ENCODE peak calls at places on chromosomes 7 and 10, in eight cellular contexts. L, H, J, T, F, G, A and M are unnamed samples.

GRCh38 chr7:45147858-45148652 is 9.5 kb upstream of the RAMP3 start:
- DNase-seq in L (no peak), H (no peak), J (no peak), T (no peak), F (no peak), G (no peak), A (no peak), M (no peak)

GRCh38 chr7:40516376-40516775 is 381.6 kb downstream of the SUGCT start:
- DNase-seq in L (no peak), H (no peak), J (no peak), T (no peak), F (no peak), G (no peak), A (no peak), M (no peak)

GRCh38 chr10:130010653-130011052 is 46.6 kb upstream of the EBF3 start:
- DNase-seq in L (no peak), H (no peak), J (no peak), T (no peak), F (no peak), G (no peak), A (no peak), M (no peak)

GRCh38 chr10:50538473-50539398 is 85.0 kb downstream of the SGMS1 start:
- DNase-seq in L (no peak), H (no peak), J (peak; percentile 27), T (peak; percentile 34), F (no peak), G (no peak), A (no peak), M (peak; percentile 69)

GRCh38 chr7:134435161-134435920 is 23.6 kb downstream of the AKR1B1 start:
- DNase-seq in L (no peak), H (no peak), J (no peak), T (peak; percentile 61), F (no peak), G (no peak), A (no peak), M (peak; percentile 43)

GRCh38 chr10:69885379-69886156 is 83.9 kb downstream of the COL13A1 start:
- DNase-seq in L (no peak), H (no peak), J (no peak), T (no peak), F (no peak), G (no peak), A (no peak), M (peak; percentile 44)

GRCh38 chr7:23385120-23385519 is 85.2 kb downstream of the IGF2BP3 start:
- DNase-seq in L (no peak), H (no peak), J (no peak), T (no peak), F (no peak), G (no peak), A (no peak), M (no peak)

GRCh38 chr10:73182568-73182967 is 14.6 kb downstream of the FAM149B1 start:
- DNase-seq in L (no peak), H (no peak), J (no peak), T (peak; percentile 78), F (no peak), G (no peak), A (no peak), M (no peak)

GRCh38 chr10:97766996-97767924 is 4.5 kb downstream of the SFRP5 start:
- DNase-seq in L (no peak), H (no peak), J (no peak), T (no peak), F (no peak), G (no peak), A (no peak), M (no peak)

GRCh38 chr7:143299840-143300239 is 11.7 kb downstream of the CASP2 start:
- DNase-seq in L (peak; percentile 71), H (no peak), J (peak; percentile 23), T (no peak), F (no peak), G (no peak), A (no peak), M (peak; percentile 77)

GRCh38 chr10:65294329-65294728 is 1631.5 kb upstream of the LRRTM3 start:
- DNase-seq in L (no peak), H (no peak), J (no peak), T (peak; percentile 20), F (no peak), G (no peak), A (no peak), M (no peak)

GRCh38 chr10:996031-996430 is 7.8 kb downstream of the GTPBP4 start:
- DNase-seq in L (no peak), H (no peak), J (no peak), T (no peak), F (no peak), G (no peak), A (no peak), M (peak; percentile 20)

GRCh38 chr10:124266468-124267230 is 152.1 kb downstream of the OAT start:
- DNase-seq in L (no peak), H (no peak), J (no peak), T (peak; percentile 32), F (no peak), G (no peak), A (no peak), M (no peak)

GRCh38 chr7:94578615-94579014 is 69.0 kb downstream of the CASD1 start:
- DNase-seq in L (no peak), H (no peak), J (no peak), T (no peak), F (no peak), G (no peak), A (no peak), M (no peak)

GRCh38 chr10:75233444-75234016 is 2.2 kb downstream of the COMTD1 start:
- DNase-seq in L (peak; percentile 48), H (no peak), J (no peak), T (no peak), F (no peak), G (no peak), A (peak; percentile 32), M (no peak)

GRCh38 chr7:104926905-104927454 is 87.0 kb upstream of the KMT2E start:
- DNase-seq in L (no peak), H (no peak), J (no peak), T (no peak), F (no peak), G (no peak), A (no peak), M (peak; percentile 73)

GRCh38 chr7:148264933-148265557 is 325.5 kb upstream of the C7orf33 start:
- DNase-seq in L (no peak), H (no peak), J (peak; percentile 24), T (peak; percentile 6), F (no peak), G (no peak), A (no peak), M (no peak)

GRCh38 chr7:2373124-2373556 is 18.5 kb downstream of the EIF3B start:
- DNase-seq in L (no peak), H (no peak), J (no peak), T (no peak), F (no peak), G (no peak), A (no peak), M (no peak)

GRCh38 chr10:102119417-102120141 is 589 bp downstream of the LDB1 start:
- DNase-seq in L (peak; percentile 54), H (peak; percentile 86), J (peak; percentile 59), T (peak; percentile 58), F (peak; percentile 65), G (peak; percentile 59), A (peak; percentile 89), M (peak; percentile 62)

GRCh38 chr10:112858990-112859520 is 91.0 kb upstream of the TCF7L2 start:
- DNase-seq in L (no peak), H (no peak), J (no peak), T (no peak), F (no peak), G (no peak), A (no peak), M (no peak)

GRCh38 chr10:985361-985760 is 2.9 kb upstream of the GTPBP4 start:
- DNase-seq in L (no peak), H (no peak), J (no peak), T (no peak), F (no peak), G (no peak), A (no peak), M (no peak)

GRCh38 chr10:51289519-51289918 is 215.2 kb downstream of the PRKG1 start:
- DNase-seq in L (no peak), H (no peak), J (no peak), T (no peak), F (no peak), G (no peak), A (no peak), M (no peak)

GRCh38 chr10:132105302-132105995 is 39.7 kb downstream of the JAKMIP3 start:
- DNase-seq in L (no peak), H (no peak), J (no peak), T (no peak), F (no peak), G (no peak), A (no peak), M (peak; percentile 14)

GRCh38 chr10:68408898-68409518 is 1.9 kb upstream of the RUFY2 start:
- DNase-seq in L (no peak), H (no peak), J (no peak), T (no peak), F (no peak), G (no peak), A (no peak), M (no peak)
- H3K4me3 ChIP-seq in L (no peak overlapping the region), H (no peak overlapping the region), J (no peak overlapping the region), T (no peak overlapping the region), F (no peak overlapping the region), G (no peak overlapping the region), A (no peak overlapping the region), M (no peak overlapping the region)

GRCh38 chr7:157018328-157018996 is 8.0 kb upstream of the MNX1 start:
- DNase-seq in L (no peak), H (no peak), J (no peak), T (no peak), F (no peak), G (no peak), A (no peak), M (no peak)
- H3K4me1 ChIP-seq in L (peaks cover 31% of the 10 kb centered on the region), H (peaks cover 17% of the 10 kb centered on the region), J (no peaks in the 10 kb centered on the region), T (peaks cover 4% of the 10 kb centered on the region), F (peaks cover 20% of the 10 kb centered on the region), G (peaks cover 34% of the 10 kb centered on the region), A (peaks cover 1% of the 10 kb centered on the region), M (peaks cover 18% of the 10 kb centered on the region)

GRCh38 chr10:20863008-20863407 is 34.1 kb downstream of the NEBL start:
- DNase-seq in L (no peak), H (no peak), J (no peak), T (no peak), F (no peak), G (no peak), A (no peak), M (no peak)

GRCh38 chr10:20853276-20853675 is 43.8 kb downstream of the NEBL start:
- DNase-seq in L (no peak), H (no peak), J (no peak), T (no peak), F (no peak), G (no peak), A (no peak), M (no peak)

GRCh38 chr10:20855398-20856038 is 41.6 kb downstream of the NEBL start:
- DNase-seq in L (no peak), H (no peak), J (no peak), T (peak; percentile 8), F (no peak), G (no peak), A (no peak), M (no peak)

GRCh38 chr10:20856484-20856883 is 40.6 kb downstream of the NEBL start:
- DNase-seq in L (no peak), H (no peak), J (no peak), T (no peak), F (no peak), G (no peak), A (no peak), M (no peak)

GRCh38 chr10:20858292-20859124 is 38.6 kb downstream of the NEBL start:
- DNase-seq in L (no peak), H (no peak), J (peak; percentile 8), T (peak; percentile 27), F (no peak), G (no peak), A (no peak), M (no peak)
- TF ChIP-seq CTCF in L (no peak), H (peak; percentile 37), J (peak; percentile 37), T (peak; percentile 50), F (peak; percentile 43), G (peak; percentile 44), A (no peak), M (peak; percentile 55)

GRCh38 chr10:5411941-5412276 is 448 bp upstream of the NET1 start:
- DNase-seq in L (no peak), H (no peak), J (no peak), T (no peak), F (no peak), G (no peak), A (no peak), M (no peak)
- H3K4me3 ChIP-seq in L (peak overlapping the region; percentile 59), H (peak overlapping the region; percentile 82), J (peak overlapping the region; percentile 71), T (peak overlapping the region; percentile 67), F (peak overlapping the region; percentile 66), G (peak overlapping the region; percentile 84), A (peak overlapping the region; percentile 81), M (peak overlapping the region; percentile 81)